ENCODE peak calls at places on chromosome 9, in eight cellular contexts. S, Y, D, H, F, Q, R and U are unnamed samples.

GRCh38 chr9:118669986-118670385 is 699.2 kb downstream of the BRINP1 start:
- DNase-seq in S (no peak), Y (no peak), D (no peak), H (no peak), F (no peak), Q (no peak), R (no peak), U (no peak)

GRCh38 chr9:38352716-38353334 is 39.7 kb upstream of the ALDH1B1 start:
- DNase-seq in S (no peak), Y (no peak), D (no peak), H (no peak), F (no peak), Q (no peak), R (no peak), U (no peak)

GRCh38 chr9:72665421-72665820 is 144.0 kb downstream of the TMC1 start:
- DNase-seq in S (no peak), Y (no peak), D (no peak), H (no peak), F (no peak), Q (no peak), R (no peak), U (no peak)

GRCh38 chr9:16290169-16290568 is 580.3 kb downstream of the BNC2 start:
- DNase-seq in S (no peak), Y (no peak), D (no peak), H (no peak), F (no peak), Q (no peak), R (no peak), U (no peak)

GRCh38 chr9:135591491-135592330 is 30.2 kb downstream of the PAEP start:
- DNase-seq in S (no peak), Y (no peak), D (no peak), H (no peak), F (no peak), Q (no peak), R (peak; percentile 34), U (no peak)

GRCh38 chr9:36074870-36075532 is 38.3 kb downstream of the RECK start:
- DNase-seq in S (no peak), Y (no peak), D (peak; percentile 94), H (peak; percentile 86), F (peak; percentile 68), Q (peak; percentile 69), R (peak; percentile 93), U (no peak)

GRCh38 chr9:79896390-79896789 is 324.6 kb downstream of the TLE4 start:
- DNase-seq in S (no peak), Y (no peak), D (no peak), H (no peak), F (no peak), Q (no peak), R (no peak), U (no peak)

GRCh38 chr9:85569988-85570387 is 171.8 kb downstream of the AGTPBP1 start:
- DNase-seq in S (no peak), Y (no peak), D (peak; percentile 9), H (no peak), F (no peak), Q (no peak), R (no peak), U (no peak)

GRCh38 chr9:5846501-5846921 is 13.6 kb upstream of the ERMP1 start:
- DNase-seq in S (no peak), Y (no peak), D (no peak), H (no peak), F (no peak), Q (no peak), R (no peak), U (no peak)

GRCh38 chr9:134174526-134175290 is 10.3 kb upstream of the RNU6ATAC start:
- DNase-seq in S (no peak), Y (peak; percentile 31), D (no peak), H (no peak), F (no peak), Q (no peak), R (no peak), U (no peak)

GRCh38 chr9:109005678-109006077 is 7.6 kb downstream of the CTNNAL1 start:
- DNase-seq in S (no peak), Y (no peak), D (no peak), H (no peak), F (no peak), Q (no peak), R (no peak), U (no peak)

GRCh38 chr9:80664327-80665210 is 1024.8 kb downstream of the TLE1 start:
- DNase-seq in S (no peak), Y (no peak), D (no peak), H (no peak), F (no peak), Q (no peak), R (no peak), U (no peak)

GRCh38 chr9:127927457-127928231 is 2.9 kb downstream of the PIP5KL1 start:
- DNase-seq in S (peak; percentile 79), Y (peak; percentile 89), D (no peak), H (no peak), F (peak; percentile 82), Q (peak; percentile 84), R (peak; percentile 55), U (peak; percentile 67)

GRCh38 chr9:129337287-129338140 is 159.5 kb upstream of the IER5L start:
- DNase-seq in S (no peak), Y (no peak), D (no peak), H (no peak), F (no peak), Q (no peak), R (peak; percentile 60), U (no peak)

GRCh38 chr9:110048976-110049698 is 158.8 kb downstream of the C9orf152 start:
- DNase-seq in S (no peak), Y (no peak), D (peak; percentile 50), H (no peak), F (no peak), Q (no peak), R (peak; percentile 55), U (peak; percentile 45)

GRCh38 chr9:110214090-110214489 is 6.1 kb upstream of the C9orf152 start:
- DNase-seq in S (no peak), Y (no peak), D (no peak), H (no peak), F (no peak), Q (no peak), R (no peak), U (no peak)

GRCh38 chr9:135526089-135526729 is 5.0 kb downstream of the LCN1 start:
- DNase-seq in S (no peak), Y (no peak), D (no peak), H (no peak), F (peak; percentile 21), Q (peak; percentile 12), R (no peak), U (no peak)

GRCh38 chr9:112059145-112059979 is 115.7 kb downstream of the SUSD1 start:
- DNase-seq in S (no peak), Y (no peak), D (peak; percentile 87), H (no peak), F (no peak), Q (no peak), R (peak; percentile 66), U (no peak)

GRCh38 chr9:105435453-105435852 is 12.4 kb upstream of the FSD1L start:
- DNase-seq in S (no peak), Y (no peak), D (no peak), H (no peak), F (no peak), Q (no peak), R (no peak), U (no peak)
- H3K4me1 ChIP-seq in S (no peaks in the 10 kb centered on the region), Y (peaks cover 19% of the 10 kb centered on the region), D (peaks cover 10% of the 10 kb centered on the region), H (peaks cover 3% of the 10 kb centered on the region), F (no peaks in the 10 kb centered on the region), Q (no peaks in the 10 kb centered on the region), R (no peaks in the 10 kb centered on the region), U (no peaks in the 10 kb centered on the region)

DNA sequence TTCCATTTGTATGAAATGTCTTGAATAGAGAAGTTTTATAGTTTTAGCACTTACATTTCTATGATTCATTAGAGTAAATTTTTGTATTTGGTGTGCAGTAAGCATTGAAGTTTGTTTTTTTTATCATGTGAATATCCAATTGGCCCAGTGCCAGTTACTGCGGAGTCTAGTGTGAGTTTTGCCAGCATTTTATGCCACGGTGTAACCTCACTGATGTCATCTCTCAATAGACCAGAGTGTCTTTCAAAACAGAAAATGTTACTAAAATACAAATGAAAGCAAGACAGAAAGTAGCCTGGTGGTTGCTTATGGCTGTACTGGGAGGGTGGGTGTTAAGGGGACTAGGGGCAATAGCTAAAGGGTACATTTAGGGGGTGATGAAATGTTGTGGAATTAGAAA is 62.8 kb downstream of the IPPK start:
- DNase-seq in S (no peak), Y (no peak), D (peak; percentile 75), H (no peak), F (no peak), Q (no peak), R (no peak), U (no peak)
- H3K4me3 ChIP-seq in S (no peak overlapping the region), Y (no peak overlapping the region), D (no peak overlapping the region), H (no peak overlapping the region), F (no peak overlapping the region), Q (no peak overlapping the region), R (no peak overlapping the region), U (no peak overlapping the region)

GRCh38 chr9:107592439-107592838 is 102.9 kb upstream of the KLF4 start:
- DNase-seq in S (no peak), Y (no peak), D (no peak), H (no peak), F (no peak), Q (no peak), R (no peak), U (no peak)
- H3K4me1 ChIP-seq in S (no peaks in the 10 kb centered on the region), Y (peaks cover 22% of the 10 kb centered on the region), D (no peaks in the 10 kb centered on the region), H (peaks cover 5% of the 10 kb centered on the region), F (peaks cover 10% of the 10 kb centered on the region), Q (peaks cover 18% of the 10 kb centered on the region), R (no peaks in the 10 kb centered on the region), U (no peaks in the 10 kb centered on the region)

GRCh38 chr9:137266589-137267453 is 10.7 kb upstream of the TOR4A start:
- DNase-seq in S (no peak), Y (peak; percentile 57), D (no peak), H (peak; percentile 7), F (no peak), Q (peak; percentile 43), R (no peak), U (no peak)

GRCh38 chr9:137267933-137268355 is 9.6 kb upstream of the TOR4A start:
- DNase-seq in S (no peak), Y (peak; percentile 51), D (no peak), H (peak; percentile 7), F (no peak), Q (no peak), R (no peak), U (no peak)

GRCh38 chr9:137269231-137269772 is 8.2 kb upstream of the TOR4A start:
- DNase-seq in S (no peak), Y (peak; percentile 80), D (peak; percentile 77), H (peak; percentile 61), F (peak; percentile 82), Q (peak; percentile 84), R (peak; percentile 67), U (no peak)

GRCh38 chr9:137270929-137271695 is 6.4 kb upstream of the TOR4A start:
- DNase-seq in S (no peak), Y (no peak), D (no peak), H (peak; percentile 18), F (no peak), Q (no peak), R (no peak), U (no peak)

DNA sequence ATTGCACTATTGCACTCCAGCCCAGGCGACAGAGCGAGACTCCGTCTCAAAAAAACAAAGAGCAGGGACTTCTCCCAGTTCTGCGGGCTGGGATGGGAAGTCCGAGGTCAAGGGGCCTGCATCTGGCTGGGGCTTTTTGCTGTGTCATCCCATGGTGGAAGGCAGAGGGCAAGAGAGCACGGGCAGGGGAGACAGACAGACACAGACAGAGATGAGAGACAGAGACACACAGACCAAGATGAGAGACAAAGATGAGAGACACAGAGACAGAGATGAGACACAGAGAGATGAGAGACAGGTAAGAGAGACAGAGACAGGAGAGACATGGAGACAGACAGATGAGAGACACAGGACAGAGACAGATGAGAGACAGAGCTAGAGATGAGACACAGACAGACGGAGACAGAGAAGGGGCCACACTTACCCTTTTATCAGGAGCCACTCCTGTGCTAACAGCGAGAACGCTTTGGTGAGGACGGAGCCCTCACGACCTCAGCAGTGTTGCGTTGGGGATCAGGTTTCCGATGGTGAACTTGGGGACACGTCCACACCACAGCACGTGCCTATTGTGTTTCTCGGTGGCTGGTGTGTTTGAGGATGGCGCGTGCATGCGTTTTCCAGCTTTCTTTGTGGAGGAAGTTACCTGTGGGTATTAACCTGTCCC is 8.9 kb upstream of the TOR4A start:
- DNase-seq in S (no peak), Y (no peak), D (no peak), H (peak; percentile 54), F (no peak), Q (no peak), R (no peak), U (no peak)
- H3K4me3 ChIP-seq in S (no peak overlapping the region), Y (no peak overlapping the region), D (no peak overlapping the region), H (peak overlapping the region; percentile 38), F (no peak overlapping the region), Q (peak overlapping the region; percentile 15), R (no peak overlapping the region), U (no peak overlapping the region)